ENCODE peak calls at places on chromosomes 11 and 22, in eight cellular contexts. E, P, X, O, V, H, I and K are unnamed samples.

GRCh38 chr11:59611570-59612565 is 3.7 kb downstream of the OSBP start:
- DNase-seq in H (no peak), V (peak; percentile 7), I (peak; percentile 55), X (peak; percentile 18), O (no peak), E (no peak), P (no peak), K (no peak)

GRCh38 chr11:129190087-129190486 is 2.0 kb downstream of the ARHGAP32 start:
- DNase-seq in O (no peak), P (peak; percentile 30), I (no peak), V (peak; percentile 48), H (no peak), X (no peak), E (no peak), K (no peak)

GRCh38 chr22:16917144-16918003 is 90.6 kb downstream of the GAB4 start:
- DNase-seq in X (peak; percentile 77), I (peak; percentile 35), H (peak; percentile 46), E (peak; percentile 64), P (peak; percentile 8), O (peak; percentile 46), V (peak; percentile 12), K (peak; percentile 52)

GRCh38 chr22:40714514-40714966 is 35.3 kb downstream of the MCHR1 start:
- DNase-seq in O (no peak), P (no peak), V (no peak), X (peak; percentile 72), H (peak; percentile 40), I (no peak), E (no peak), K (no peak)

GRCh38 chr11:77130763-77131513 is 2.9 kb downstream of the MYO7A start:
- DNase-seq in O (no peak), V (peak; percentile 22), H (peak; percentile 50), P (no peak), I (peak; percentile 39), X (peak; percentile 46), E (no peak), K (no peak)

GRCh38 chr22:29477919-29478318 is 2.1 kb upstream of the NEFH start:
- DNase-seq in I (no peak), V (no peak), H (no peak), X (no peak), O (no peak), E (no peak), P (no peak), K (no peak)

GRCh38 chr22:21015051-21016006 is at the start of gene P2RX6:
- DNase-seq in X (no peak), I (peak; percentile 82), P (no peak), E (no peak), H (no peak), V (no peak), O (no peak), K (peak; percentile 43)

GRCh38 chr11:19598456-19598855 is 114.2 kb upstream of the NAV2 start:
- DNase-seq in E (no peak), X (no peak), O (no peak), H (no peak), I (no peak), P (no peak), V (no peak), K (no peak)

GRCh38 chr11:106420048-106420665 is 342.7 kb downstream of the AASDHPPT start:
- DNase-seq in P (no peak), V (no peak), O (no peak), H (peak; percentile 10), X (no peak), E (no peak), I (no peak), K (no peak)

GRCh38 chr11:64121637-64122410 is 44.1 kb downstream of the MACROD1 start:
- DNase-seq in I (no peak), H (peak; percentile 42), P (peak; percentile 45), V (peak; percentile 11), X (no peak), E (no peak), O (no peak), K (no peak)

GRCh38 chr22:35616043-35616442 is 1.1 kb downstream of the MB start:
- DNase-seq in E (no peak), P (no peak), H (no peak), O (no peak), I (no peak), V (no peak), X (no peak), K (no peak)

GRCh38 chr22:37633693-37634504 is 5.6 kb upstream of the SH3BP1 start:
- DNase-seq in I (peak; percentile 78), E (peak; percentile 89), H (peak; percentile 95), P (peak; percentile 85), X (peak; percentile 89), V (peak; percentile 66), O (peak; percentile 41), K (peak; percentile 92)

GRCh38 chr11:76510060-76511047 is 65.5 kb downstream of the EMSY start:
- DNase-seq in P (no peak), X (no peak), H (peak; percentile 38), E (no peak), O (no peak), I (no peak), V (no peak), K (no peak)

GRCh38 chr22:50506611-50507420 is 686 bp downstream of the LMF2 start:
- DNase-seq in E (peak; percentile 61), X (peak; percentile 34), O (no peak), I (no peak), P (no peak), H (no peak), V (no peak), K (peak; percentile 50)

GRCh38 chr11:108853864-108854263 is 189.0 kb downstream of the DDX10 start:
- DNase-seq in I (peak; percentile 55), E (no peak), O (no peak), V (no peak), H (no peak), X (no peak), P (no peak), K (no peak)

GRCh38 chr22:44859641-44860040 is 107.3 kb downstream of the ARHGAP8 start:
- DNase-seq in O (no peak), V (no peak), H (no peak), E (no peak), X (no peak), P (no peak), I (no peak), K (peak; percentile 31)

GRCh38 chr11:47239889-47240288 is 8.7 kb downstream of the ACP2 start:
- DNase-seq in V (no peak), I (no peak), P (no peak), H (no peak), O (no peak), X (no peak), E (no peak), K (no peak)

GRCh38 chr11:12243511-12243910 is 133.1 kb downstream of the MICAL2 start:
- DNase-seq in V (no peak), H (no peak), I (no peak), P (no peak), E (no peak), O (no peak), X (no peak), K (no peak)

DNA sequence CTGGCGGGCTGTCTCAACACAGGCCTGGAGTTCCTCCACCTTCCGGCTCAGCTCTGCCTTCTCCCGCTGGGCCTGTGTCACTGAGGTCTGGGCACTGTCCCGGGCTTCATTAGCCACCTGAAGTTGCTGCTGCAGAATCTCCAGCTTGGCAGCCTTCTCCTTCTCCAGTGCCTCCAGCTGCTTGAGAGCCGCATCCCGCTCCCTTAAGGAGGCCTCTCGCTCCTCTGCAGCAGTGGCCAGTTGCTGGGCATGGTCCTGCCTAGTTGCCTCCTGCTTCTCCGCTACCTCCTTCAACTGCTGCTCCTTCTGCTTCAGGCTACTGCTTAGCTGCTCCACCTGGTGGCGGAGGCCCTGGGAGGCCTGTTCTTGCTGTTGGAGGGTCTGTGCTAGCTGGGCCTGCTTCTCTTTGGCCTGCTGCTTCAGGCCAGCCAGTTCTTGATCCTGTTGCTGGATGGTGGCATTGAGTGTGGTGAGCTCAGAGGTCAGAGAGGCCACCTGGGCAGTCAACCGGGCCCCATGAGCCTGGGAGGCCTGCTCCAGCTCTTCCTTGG is 16.9 kb downstream of the IL18BP start:
- DNase-seq in O (no peak), V (no peak), X (peak; percentile 44), H (peak; percentile 36), E (no peak), P (no peak), I (no peak), K (no peak)
- TF ChIP-seq CTCF in O (peak; percentile 47), V (peak; percentile 46), X (peak; percentile 26), H (peak; percentile 43), E (no peak), P (peak; percentile 40), I (peak; percentile 30), K (peak; percentile 21)

GRCh38 chr11:69639843-69640242 is 1.1 kb upstream of the CCND1 start:
- DNase-seq in V (no peak), P (no peak), E (no peak), H (no peak), O (no peak), X (no peak), I (no peak), K (no peak)

GRCh38 chr11:69641681-69642548 is 959 bp downstream of the CCND1 start:
- DNase-seq in O (no peak), V (no peak), P (no peak), E (no peak), H (peak; percentile 33), X (no peak), I (no peak), K (peak; percentile 35)

GRCh38 chr11:69640260-69640994 is 529 bp upstream of the CCND1 start:
- DNase-seq in X (no peak), I (no peak), P (no peak), V (no peak), O (no peak), E (no peak), H (peak; percentile 28), K (no peak)

GRCh38 chr11:69642549-69642912 is 1.6 kb downstream of the CCND1 start:
- DNase-seq in V (no peak), X (peak; percentile 55), I (no peak), E (no peak), P (no peak), H (no peak), O (no peak), K (no peak)

GRCh38 chr11:69640995-69641581 is at the start of gene CCND1:
- DNase-seq in I (no peak), P (peak; percentile 92), V (peak; percentile 77), X (peak; percentile 92), O (peak; percentile 69), E (peak; percentile 80), H (peak; percentile 94), K (no peak)
- TF ChIP-seq CTCF in I (no peak), P (peak; percentile 16), V (peak; percentile 27), X (peak; percentile 28), O (peak; percentile 26), E (peak; percentile 28), H (peak; percentile 36), K (no peak)

DNA sequence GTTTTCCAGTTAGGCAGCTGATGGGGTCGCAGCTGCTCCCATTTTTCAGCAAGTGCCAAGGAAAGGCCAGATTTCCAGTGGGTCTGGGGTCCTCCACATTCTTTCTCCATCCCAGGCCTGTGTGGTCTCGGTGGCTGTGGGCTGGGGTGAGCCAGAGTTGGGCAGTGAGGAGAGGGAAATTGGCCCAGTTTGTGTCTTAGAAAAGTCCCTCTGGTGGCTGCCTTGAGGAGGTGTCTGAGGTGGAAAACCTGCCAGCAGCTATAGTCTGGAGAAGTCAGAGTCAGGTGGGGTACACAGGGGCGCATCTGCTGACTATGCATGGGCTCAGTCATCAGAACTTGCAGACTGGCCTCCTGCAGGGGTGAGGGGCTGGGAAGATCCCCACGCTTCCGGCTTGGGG is 30.5 kb downstream of the MRGPRD start:
- DNase-seq in X (no peak), H (peak; percentile 25), V (no peak), P (no peak), I (no peak), E (no peak), O (no peak), K (no peak)
- TF ChIP-seq CTCF in X (peak; percentile 30), H (peak; percentile 42), V (peak; percentile 21), P (peak; percentile 46), I (no peak), E (no peak), O (peak; percentile 38), K (peak; percentile 32)

GRCh38 chr11:17405232-17406005 is 17.0 kb upstream of the KCNJ11 start:
- DNase-seq in I (peak; percentile 97), X (peak; percentile 70), O (no peak), H (peak; percentile 21), E (peak; percentile 81), V (peak; percentile 14), P (peak; percentile 52), K (no peak)
- TF ChIP-seq CTCF in I (peak; percentile 52), X (no peak), O (no peak), H (peak; percentile 2), E (peak; percentile 37), V (peak; percentile 24), P (peak; percentile 5), K (no peak)